ENCODE peak calls at places on chromosome 17, in five cellular contexts. One of them, this sample, is unnamed. For H3K36me3 and H4K20me1, the result is how much of the 10 kb centered on the place peaks cover.

GRCh38 chr17:57379237-57380054 is 123.1 kb downstream of the MSI2 start:
- DNase-seq in HCT116: no peak
- DNase-seq in GM12878: no peak
- DNase-seq in GM23248: no peak
- DNase-seq in endothelial cell of umbilical vein: peak
- DNase-seq in this sample: no peak

GRCh38 chr17:8015957-8016631 is 13.7 kb downstream of the GUCY2D start:
- DNase-seq in HCT116: no peak
- DNase-seq in GM12878: no peak
- DNase-seq in GM23248: peak
- DNase-seq in endothelial cell of umbilical vein: no peak
- DNase-seq in this sample: no peak

GRCh38 chr17:83118071-83118841 is 38.8 kb downstream of the METRNL start:
- DNase-seq in HCT116: no peak
- DNase-seq in GM12878: no peak
- DNase-seq in GM23248: no peak
- DNase-seq in endothelial cell of umbilical vein: no peak
- DNase-seq in this sample: no peak

GRCh38 chr17:56431736-56432135 is 161.8 kb upstream of the NOG start:
- DNase-seq in HCT116: no peak
- DNase-seq in GM12878: no peak
- DNase-seq in GM23248: peak
- DNase-seq in endothelial cell of umbilical vein: no peak
- DNase-seq in this sample: no peak

GRCh38 chr17:64692187-64692586 is 30.1 kb upstream of the SMURF2 start:
- DNase-seq in HCT116: no peak
- DNase-seq in GM12878: no peak
- DNase-seq in GM23248: no peak
- DNase-seq in endothelial cell of umbilical vein: peak
- DNase-seq in this sample: no peak

GRCh38 chr17:1797323-1797722 is 32.4 kb downstream of the SMYD4 start:
- DNase-seq in HCT116: no peak
- DNase-seq in GM12878: no peak
- DNase-seq in GM23248: no peak
- DNase-seq in endothelial cell of umbilical vein: no peak
- DNase-seq in this sample: no peak

GRCh38 chr17:78351449-78352006 is 8.3 kb downstream of the SOCS3 start:
- DNase-seq in HCT116: no peak
- DNase-seq in GM12878: no peak
- DNase-seq in GM23248: peak
- DNase-seq in endothelial cell of umbilical vein: no peak
- DNase-seq in this sample: no peak

GRCh38 chr17:7820231-7820630 is 13.8 kb upstream of the KDM6B start:
- DNase-seq in HCT116: no peak
- DNase-seq in GM12878: no peak
- DNase-seq in GM23248: no peak
- DNase-seq in endothelial cell of umbilical vein: no peak
- DNase-seq in this sample: no peak

GRCh38 chr17:53655591-53655990 is 167.1 kb upstream of the KIF2B start:
- DNase-seq in HCT116: no peak
- DNase-seq in GM12878: no peak
- DNase-seq in GM23248: peak
- DNase-seq in endothelial cell of umbilical vein: no peak
- DNase-seq in this sample: no peak

GRCh38 chr17:13864551-13864950 is 204.8 kb upstream of the COX10 start:
- DNase-seq in HCT116: no peak
- DNase-seq in GM12878: no peak
- DNase-seq in GM23248: peak
- DNase-seq in endothelial cell of umbilical vein: no peak
- DNase-seq in this sample: no peak

GRCh38 chr17:64788286-64789060 is 126.4 kb upstream of the SMURF2 start:
- DNase-seq in HCT116: no peak
- DNase-seq in GM12878: no peak
- DNase-seq in GM23248: no peak
- DNase-seq in endothelial cell of umbilical vein: no peak
- DNase-seq in this sample: no peak

GRCh38 chr17:28317099-28317964 is 1.7 kb upstream of the TMEM97 start:
- DNase-seq in HCT116: no peak
- DNase-seq in GM12878: no peak
- DNase-seq in GM23248: no peak
- DNase-seq in endothelial cell of umbilical vein: no peak
- DNase-seq in this sample: no peak

GRCh38 chr17:1943432-1943802 is 81.7 kb downstream of the RTN4RL1 start:
- DNase-seq in HCT116: no peak
- DNase-seq in GM12878: no peak
- DNase-seq in GM23248: no peak
- DNase-seq in endothelial cell of umbilical vein: no peak
- DNase-seq in this sample: no peak

GRCh38 chr17:65594585-65594940 is 33.1 kb upstream of the AXIN2 start:
- DNase-seq in HCT116: no peak
- DNase-seq in GM12878: no peak
- DNase-seq in GM23248: peak
- DNase-seq in endothelial cell of umbilical vein: no peak
- DNase-seq in this sample: no peak

GRCh38 chr17:5540321-5540720 is 44.0 kb downstream of the NLRP1 start:
- DNase-seq in HCT116: no peak
- DNase-seq in GM12878: no peak
- DNase-seq in GM23248: no peak
- DNase-seq in endothelial cell of umbilical vein: no peak
- DNase-seq in this sample: no peak

GRCh38 chr17:31433091-31433790 is 41.8 kb downstream of the RAB11FIP4 start:
- DNase-seq in HCT116: no peak
- DNase-seq in GM12878: no peak
- DNase-seq in GM23248: no peak
- DNase-seq in endothelial cell of umbilical vein: peak
- DNase-seq in this sample: no peak

GRCh38 chr17:83053021-83053778 is 26.2 kb upstream of the METRNL start:
- DNase-seq in HCT116: no peak
- DNase-seq in GM12878: no peak
- DNase-seq in GM23248: peak
- DNase-seq in endothelial cell of umbilical vein: peak
- DNase-seq in this sample: no peak

DNA sequence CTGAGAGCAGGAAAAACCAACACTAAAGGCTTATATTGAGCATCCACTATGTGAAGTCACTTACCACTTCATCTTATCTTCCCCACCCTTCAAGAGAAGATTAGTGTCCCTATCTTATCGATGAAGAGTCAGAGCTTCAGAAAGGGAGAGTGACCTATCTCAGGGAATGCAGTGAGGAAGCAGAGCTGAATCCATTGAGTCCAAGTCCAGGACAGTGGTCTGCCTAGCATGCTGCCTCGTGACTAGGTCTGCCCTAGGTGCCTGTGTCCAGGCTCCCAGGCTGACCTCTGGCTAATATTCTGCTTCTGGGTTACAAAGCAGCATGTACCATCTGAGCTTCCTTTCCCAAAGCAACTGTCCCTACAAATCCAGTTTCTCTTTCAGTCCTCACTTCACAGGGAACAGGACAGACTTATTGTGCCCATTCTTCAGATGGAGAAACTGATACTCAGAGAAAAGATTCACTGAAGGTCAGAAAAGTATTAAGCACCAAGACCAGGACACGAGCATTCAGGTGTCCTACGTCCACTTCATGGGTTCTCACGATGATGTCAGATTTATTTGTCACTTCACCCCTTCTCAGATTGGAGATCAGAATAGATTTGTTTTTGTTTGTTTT is 13.3 kb upstream of the FZD2 start:
- DNase-seq in HCT116: no peak
- DNase-seq in GM12878: no peak
- DNase-seq in GM23248: no peak
- DNase-seq in endothelial cell of umbilical vein: no peak
- DNase-seq in this sample: no peak
- H3K36me3 ChIP-seq in HCT116: under half
- H3K36me3 ChIP-seq in GM12878: under half
- H3K36me3 ChIP-seq in GM23248: under half
- H3K36me3 ChIP-seq in endothelial cell of umbilical vein: under half
- H3K36me3 ChIP-seq in this sample: under half

DNA sequence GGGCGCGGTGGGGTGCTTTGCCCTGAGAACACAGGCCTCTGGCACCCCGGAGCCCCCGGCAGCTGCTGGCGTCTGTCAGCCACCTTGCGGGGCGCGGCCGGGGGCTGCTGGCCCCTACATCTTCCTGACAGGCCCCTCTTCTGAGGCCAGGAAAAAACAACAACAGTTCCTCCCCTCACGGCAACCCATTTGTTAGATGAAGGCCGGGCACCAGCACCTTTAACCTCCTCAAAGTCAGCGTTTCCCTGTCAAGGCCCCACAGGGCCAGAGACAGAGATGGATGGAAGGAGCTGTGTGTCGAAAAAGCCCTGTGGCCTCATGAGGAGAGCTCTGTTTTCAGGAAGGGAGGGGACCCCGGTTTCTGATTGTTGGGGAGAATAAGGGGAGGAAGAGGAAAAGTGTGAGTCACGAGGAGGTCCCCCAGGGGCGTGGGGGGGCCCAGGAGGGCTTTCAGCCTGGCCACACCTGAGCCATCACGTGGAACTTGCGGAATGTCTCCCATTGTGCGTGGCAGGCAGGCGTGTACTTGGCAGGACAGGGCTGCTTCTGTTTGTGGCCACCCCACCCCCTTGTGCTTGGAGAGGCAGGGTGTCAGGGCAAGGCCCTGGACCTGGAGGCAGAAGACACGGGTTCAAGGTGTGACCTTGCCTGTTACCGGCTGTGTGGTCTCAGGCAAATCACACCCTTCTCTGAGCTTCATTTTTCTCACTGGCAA is 3.8 kb upstream of the MEOX1 start:
- DNase-seq in HCT116: no peak
- DNase-seq in GM12878: no peak
- DNase-seq in GM23248: no peak
- DNase-seq in endothelial cell of umbilical vein: no peak
- DNase-seq in this sample: no peak
- H4K20me1 ChIP-seq in HCT116: under half
- H4K20me1 ChIP-seq in GM12878: under half
- H4K20me1 ChIP-seq in GM23248: under half
- H4K20me1 ChIP-seq in endothelial cell of umbilical vein: under half
- H4K20me1 ChIP-seq in this sample: under half

GRCh38 chr17:73230088-73230487 is 31.6 kb downstream of the CPSF4L start:
- DNase-seq in HCT116: no peak
- DNase-seq in GM12878: no peak
- DNase-seq in GM23248: no peak
- DNase-seq in endothelial cell of umbilical vein: no peak
- DNase-seq in this sample: no peak
- H3K36me3 ChIP-seq in HCT116: under half
- H3K36me3 ChIP-seq in GM12878: under half
- H3K36me3 ChIP-seq in GM23248: under half
- H3K36me3 ChIP-seq in endothelial cell of umbilical vein: under half
- H3K36me3 ChIP-seq in this sample: under half

GRCh38 chr17:15368605-15369004 is 27.2 kb upstream of the TEKT3 start:
- DNase-seq in HCT116: no peak
- DNase-seq in GM12878: no peak
- DNase-seq in GM23248: no peak
- DNase-seq in endothelial cell of umbilical vein: no peak
- DNase-seq in this sample: no peak
- H4K20me1 ChIP-seq in HCT116: under half
- H4K20me1 ChIP-seq in GM12878: under half
- H4K20me1 ChIP-seq in GM23248: under half
- H4K20me1 ChIP-seq in endothelial cell of umbilical vein: under half
- H4K20me1 ChIP-seq in this sample: under half

GRCh38 chr17:81009124-81009523 is 17.5 kb downstream of the CHMP6 start:
- DNase-seq in HCT116: no peak
- DNase-seq in GM12878: no peak
- DNase-seq in GM23248: no peak
- DNase-seq in endothelial cell of umbilical vein: no peak
- DNase-seq in this sample: no peak
- H3K36me3 ChIP-seq in HCT116: under half
- H3K36me3 ChIP-seq in GM12878: under half
- H3K36me3 ChIP-seq in GM23248: under half
- H3K36me3 ChIP-seq in endothelial cell of umbilical vein: under half
- H3K36me3 ChIP-seq in this sample: under half

DNA sequence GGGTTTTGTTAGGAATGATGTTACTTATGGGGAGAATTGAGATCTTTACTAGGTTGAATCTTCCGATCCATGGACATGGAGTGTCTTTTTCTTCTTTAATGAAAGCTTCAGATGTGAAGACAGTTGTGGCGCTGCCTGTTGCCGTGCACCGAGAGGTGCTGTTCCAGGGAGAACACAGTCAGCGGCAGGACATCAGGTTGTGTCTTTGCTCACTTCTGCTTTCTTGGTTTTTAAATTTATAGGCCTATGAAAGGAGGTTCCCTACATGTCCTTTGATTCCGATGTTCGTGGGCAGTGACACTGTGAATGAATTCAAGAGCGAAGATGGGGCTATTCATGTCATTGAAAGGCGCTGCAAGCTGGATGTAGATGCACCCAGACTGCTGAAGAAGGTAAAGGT is 49.8 kb downstream of the SEC14L1 start:
- DNase-seq in HCT116: no peak
- DNase-seq in GM12878: no peak
- DNase-seq in GM23248: no peak
- DNase-seq in endothelial cell of umbilical vein: no peak
- DNase-seq in this sample: no peak
- H4K20me1 ChIP-seq in HCT116: under half
- H4K20me1 ChIP-seq in GM12878: under half
- H4K20me1 ChIP-seq in GM23248: under half
- H4K20me1 ChIP-seq in endothelial cell of umbilical vein: under half
- H4K20me1 ChIP-seq in this sample: under half

GRCh38 chr17:81231766-81232581 is 6.9 kb downstream of the TEPSIN start:
- DNase-seq in HCT116: no peak
- DNase-seq in GM12878: no peak
- DNase-seq in GM23248: no peak
- DNase-seq in endothelial cell of umbilical vein: no peak
- DNase-seq in this sample: no peak
- H3K36me3 ChIP-seq in HCT116: under half
- H3K36me3 ChIP-seq in GM12878: under half
- H3K36me3 ChIP-seq in GM23248: under half
- H3K36me3 ChIP-seq in endothelial cell of umbilical vein: under half
- H3K36me3 ChIP-seq in this sample: under half

This sample was measured in Karpas-422.